ENCODE peak calls at places on chromosome 4, in nine cellular contexts. A is kidney epithelial cell; E is neural progenitor cell; C is CD4-positive, CD25-positive, alpha-beta regulatory T cell; H is IMR-90; G is lower leg skin; T is heart left ventricle; I is psoas muscle; N is mesendoderm. Y is an unnamed sample.

GRCh38 chr4:151618858-151619257 is 141.9 kb downstream of the GATB start:
- DNase-seq in I (no peak), E (no peak), T (no peak), N (no peak), H (no peak), G (no peak), A (no peak), C (no peak), Y (no peak)

GRCh38 chr4:17613761-17614415 is 553 bp upstream of the MED28 start:
- DNase-seq in I (no peak), N (no peak), C (peak; percentile 14), E (peak; percentile 36), A (peak; percentile 26), H (peak; percentile 87), T (no peak), G (peak; percentile 90), Y (peak; percentile 2)

GRCh38 chr4:171928336-171928735 is 115.1 kb downstream of the GALNTL6 start:
- DNase-seq in H (no peak), A (no peak), C (no peak), G (no peak), N (no peak), I (no peak), T (no peak), E (no peak), Y (no peak)

GRCh38 chr4:105192474-105192873 is 45.8 kb downstream of the TET2 start:
- DNase-seq in I (no peak), H (no peak), N (no peak), E (no peak), A (no peak), C (no peak), G (no peak), T (no peak), Y (peak; percentile 34)

GRCh38 chr4:146545102-146545501 is 23.4 kb upstream of the SLC10A7 start:
- DNase-seq in E (peak; percentile 42), I (no peak), A (no peak), G (no peak), T (no peak), N (peak; percentile 62), H (peak; percentile 29), C (no peak), Y (no peak)

GRCh38 chr4:44632089-44632488 is 19.3 kb downstream of the YIPF7 start:
- DNase-seq in T (no peak), H (no peak), N (no peak), E (no peak), G (no peak), I (no peak), C (no peak), A (no peak), Y (no peak)

GRCh38 chr4:85573270-85573669 is 98.3 kb downstream of the ARHGAP24 start:
- DNase-seq in N (no peak), A (no peak), E (no peak), G (no peak), T (no peak), H (no peak), I (no peak), C (no peak), Y (peak; percentile 30)

GRCh38 chr4:121680571-121680970 is 16.2 kb downstream of the ANXA5 start:
- DNase-seq in E (no peak), H (no peak), A (no peak), I (no peak), N (no peak), C (no peak), G (no peak), T (no peak), Y (no peak)

GRCh38 chr4:108172231-108172779 is 3.6 kb upstream of the LEF1 start:
- DNase-seq in C (no peak), N (no peak), E (peak; percentile 72), H (no peak), A (no peak), G (no peak), T (no peak), I (no peak), Y (no peak)

GRCh38 chr4:189659302-189659701 is 281.4 kb upstream of the FRG1 start:
- DNase-seq in A (no peak), G (no peak), C (no peak), H (no peak), T (no peak), N (no peak), I (no peak), E (no peak), Y (no peak)

GRCh38 chr4:189228726-189229125 is 711.9 kb upstream of the FRG1 start:
- DNase-seq in C (no peak), I (no peak), E (no peak), T (no peak), N (no peak), A (no peak), H (no peak), G (no peak), Y (no peak)

GRCh38 chr4:24544208-24544607 is 40.1 kb downstream of the DHX15 start:
- DNase-seq in C (no peak), N (no peak), G (no peak), H (no peak), I (no peak), T (no peak), E (no peak), A (no peak), Y (no peak)

GRCh38 chr4:172369471-172369959 is 556.3 kb downstream of the GALNTL6 start:
- DNase-seq in A (no peak), I (no peak), C (no peak), N (no peak), H (no peak), T (no peak), E (no peak), G (no peak), Y (no peak)

GRCh38 chr4:185254434-185254833 is 45.0 kb downstream of the SNX25 start:
- DNase-seq in E (no peak), G (no peak), N (peak; percentile 45), I (no peak), A (no peak), H (peak; percentile 56), C (no peak), T (no peak), Y (no peak)

DNA sequence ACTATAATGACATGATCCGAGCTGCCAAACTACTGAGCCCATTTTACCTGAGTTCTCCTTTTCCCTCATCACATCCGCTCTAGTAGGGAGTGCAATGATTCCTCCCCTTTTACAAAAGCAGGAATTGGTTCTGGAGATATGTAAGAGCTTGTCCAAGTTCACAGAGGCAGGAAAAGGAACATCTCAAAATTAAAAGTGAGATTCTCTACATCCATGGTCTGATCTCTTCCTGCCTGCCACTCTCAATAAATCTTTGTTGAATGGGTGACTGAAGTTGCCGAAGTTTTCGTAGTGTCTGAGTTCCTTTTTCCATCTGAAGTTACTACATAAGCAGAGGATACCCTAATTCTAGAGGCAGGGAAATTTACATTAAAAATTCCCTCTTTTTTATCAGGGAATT is at the start of gene FGFBP1:
- DNase-seq in A (no peak), T (no peak), I (no peak), E (no peak), N (no peak), H (no peak), G (no peak), C (no peak), Y (no peak)
- H3K4me3 ChIP-seq in A (no peak within 1 kb of the TSS), T (no peak within 1 kb of the TSS), I (no peak within 1 kb of the TSS), E (no peak within 1 kb of the TSS), N (no peak within 1 kb of the TSS), H (no peak within 1 kb of the TSS), G (no peak within 1 kb of the TSS), C (no peak within 1 kb of the TSS), Y (no peak within 1 kb of the TSS)

GRCh38 chr4:153564630-153565525 is 98.7 kb downstream of the TMEM131L start:
- DNase-seq in H (peak; percentile 60), A (peak; percentile 12), E (peak; percentile 79), C (no peak), N (peak; percentile 28), G (no peak), T (no peak), I (no peak), Y (peak; percentile 76)
- H3K4me3 ChIP-seq in H (no peak overlapping the region), A (no peak overlapping the region), E (no peak overlapping the region), C (no peak overlapping the region), N (no peak overlapping the region), G (no peak overlapping the region), T (no peak overlapping the region), I (no peak overlapping the region), Y (no peak overlapping the region)

GRCh38 chr4:186886759-186887158 is 163.1 kb upstream of the FAT1 start:
- DNase-seq in T (no peak), C (no peak), G (no peak), A (no peak), N (peak; percentile 4), E (no peak), I (no peak), H (no peak), Y (no peak)

GRCh38 chr4:186891859-186892486 is 168.3 kb upstream of the FAT1 start:
- DNase-seq in H (no peak), E (no peak), G (no peak), C (no peak), N (no peak), T (no peak), A (no peak), I (no peak), Y (no peak)

GRCh38 chr4:186887211-186887785 is 163.6 kb upstream of the FAT1 start:
- DNase-seq in N (peak; percentile 39), I (no peak), C (no peak), H (no peak), G (no peak), T (no peak), A (no peak), E (peak; percentile 37), Y (no peak)

GRCh38 chr4:186885289-186885688 is 161.6 kb upstream of the FAT1 start:
- DNase-seq in H (no peak), G (no peak), E (peak; percentile 32), I (no peak), T (no peak), C (no peak), N (peak; percentile 23), A (no peak), Y (no peak)

DNA sequence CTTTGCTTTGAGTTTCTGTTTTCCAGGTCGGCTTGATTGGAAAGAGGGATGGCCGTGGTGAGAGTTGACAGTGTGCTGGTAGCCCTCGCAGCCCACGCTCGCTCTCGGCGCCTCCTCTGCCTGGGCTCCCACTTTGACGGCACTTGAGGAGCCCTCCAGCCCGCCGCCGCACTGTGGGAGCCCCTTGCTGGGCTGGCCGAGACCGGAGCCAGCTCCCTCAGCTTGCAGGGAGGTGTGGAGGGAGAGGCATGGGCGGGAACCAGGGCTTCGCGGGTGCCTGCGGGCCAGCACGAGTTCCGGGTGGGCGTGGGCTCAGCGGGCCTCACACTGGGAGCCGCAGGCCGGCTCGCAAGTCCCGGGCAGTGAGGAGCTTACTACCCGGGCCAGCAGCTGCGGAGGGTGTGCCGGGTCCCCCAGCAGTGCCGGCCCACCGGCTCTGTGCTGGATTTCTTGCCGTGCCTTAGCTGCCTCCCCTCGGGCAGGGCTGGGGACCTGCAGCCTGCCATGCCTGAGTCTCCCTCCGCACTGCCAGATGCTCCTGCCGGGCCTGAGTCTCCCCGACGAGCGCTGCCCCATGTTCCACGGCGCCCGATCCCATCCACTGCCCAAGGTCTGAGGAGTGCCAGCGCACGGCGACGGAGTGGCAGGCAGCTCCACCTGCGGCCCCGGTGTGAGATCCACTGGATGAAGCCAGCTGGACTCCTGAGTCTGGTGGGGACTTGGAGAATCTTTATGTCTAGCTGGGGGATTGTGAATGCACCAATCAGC is 166.4 kb upstream of the FAT1 start:
- DNase-seq in C (no peak), H (no peak), T (no peak), G (no peak), N (no peak), E (no peak), A (no peak), I (no peak), Y (no peak)
- H3K4me3 ChIP-seq in C (no peak overlapping the region), H (no peak overlapping the region), T (no peak overlapping the region), G (no peak overlapping the region), N (no peak overlapping the region), E (no peak overlapping the region), A (no peak overlapping the region), I (no peak overlapping the region), Y (no peak overlapping the region)

GRCh38 chr4:180866933-180867643 is 1376.1 kb upstream of the TENM3 start:
- DNase-seq in N (no peak), C (no peak), E (no peak), H (no peak), I (no peak), A (no peak), T (no peak), G (no peak), Y (no peak)

GRCh38 chr4:180870623-180871022 is 1372.6 kb upstream of the TENM3 start:
- DNase-seq in A (no peak), C (no peak), T (no peak), N (no peak), G (no peak), E (no peak), H (no peak), I (no peak), Y (no peak)
- H3K4me3 ChIP-seq in A (no peak overlapping the region), C (no peak overlapping the region), T (no peak overlapping the region), N (no peak overlapping the region), G (no peak overlapping the region), E (no peak overlapping the region), H (no peak overlapping the region), I (no peak overlapping the region), Y (no peak overlapping the region)